ENCODE peak calls at places on chromosomes 11 and 22, in four cellular contexts. K, B, N and V are unnamed samples.

GRCh38 chr11:17683378-17684161 is 35.8 kb upstream of the MYOD1 start:
- DNase-seq in K (no peak), B (peak), N (no peak), V (peak)

GRCh38 chr11:117300773-117301172 is 9.6 kb downstream of the BACE1-AS start:
- DNase-seq in K (no peak), B (no peak), N (no peak), V (no peak)

GRCh38 chr11:26121466-26121865 is 210.5 kb upstream of the ANO3 start:
- DNase-seq in K (no peak), B (no peak), N (no peak), V (no peak)

GRCh38 chr22:28180804-28181203 is 261.7 kb upstream of the PITPNB start:
- DNase-seq in K (no peak), B (no peak), N (no peak), V (no peak)

GRCh38 chr11:117096140-117096972 is 1.9 kb downstream of the SIK3 start:
- DNase-seq in K (peak), B (no peak), N (peak), V (no peak)

GRCh38 chr22:23306438-23306921 is 126.2 kb downstream of the BCR start:
- DNase-seq in K (no peak), B (peak), N (no peak), V (no peak)

GRCh38 chr22:23531966-23532735 is 47.9 kb downstream of the IGLL1 start:
- DNase-seq in K (no peak), B (no peak), N (no peak), V (no peak)

GRCh38 chr22:29030618-29031235 is 30.9 kb downstream of the C22orf31 start:
- DNase-seq in K (no peak), B (peak), N (peak), V (peak)

GRCh38 chr22:39526736-39527171 is 5.8 kb downstream of the RPS19BP1 start:
- DNase-seq in K (no peak), B (no peak), N (no peak), V (no peak)

GRCh38 chr11:47333526-47333845 is 19.0 kb downstream of the MYBPC3 start:
- DNase-seq in K (no peak), B (no peak), N (no peak), V (no peak)

GRCh38 chr11:125694951-125695350 is 14.3 kb upstream of the ACRV1 start:
- DNase-seq in K (no peak), B (no peak), N (no peak), V (no peak)

GRCh38 chr11:46455816-46456215 is 64.2 kb upstream of the CHRM4 start:
- DNase-seq in K (no peak), B (no peak), N (no peak), V (no peak)

GRCh38 chr11:116300252-116300651 is 472.5 kb downstream of the BUD13 start:
- DNase-seq in K (no peak), B (no peak), N (no peak), V (no peak)

GRCh38 chr22:27215826-27216320 is 558.5 kb downstream of the MIAT start:
- DNase-seq in K (no peak), B (no peak), N (no peak), V (no peak)

GRCh38 chr11:86952933-86953637 is 2.1 kb downstream of the FZD4 start:
- DNase-seq in K (no peak), B (peak), N (no peak), V (no peak)

GRCh38 chr11:82719316-82719715 is 14.3 kb downstream of the FAM181B start:
- DNase-seq in K (no peak), B (no peak), N (no peak), V (no peak)

GRCh38 chr22:21054714-21055563 is 9.2 kb downstream of the LRRC74B start:
- DNase-seq in K (no peak), B (no peak), N (no peak), V (no peak)

GRCh38 chr11:73340164-73340563 is 32.1 kb downstream of the ARHGEF17 start:
- DNase-seq in K (no peak), B (no peak), N (no peak), V (no peak)

GRCh38 chr11:69209936-69210659 is 54.4 kb downstream of the SMIM38 start:
- DNase-seq in K (peak), B (no peak), N (peak), V (no peak)

GRCh38 chr22:21738081-21738480 is 2.5 kb upstream of the YPEL1 start:
- DNase-seq in K (no peak), B (no peak), N (no peak), V (no peak)

GRCh38 chr11:31827458-31828206 is 16.5 kb upstream of the PAX6 start:
- DNase-seq in K (no peak), B (peak), N (no peak), V (no peak)

GRCh38 chr11:102807921-102808320 is 10.0 kb upstream of the MMP1 start:
- DNase-seq in K (no peak), B (peak), N (peak), V (peak)

GRCh38 chr22:17929909-17930308 is 94.5 kb downstream of the MICAL3 start:
- DNase-seq in K (no peak), B (no peak), N (no peak), V (no peak)

GRCh38 chr22:37229805-37230672 is 14.0 kb downstream of the RAC2 start:
- DNase-seq in K (peak), B (peak), N (peak), V (no peak)

GRCh38 chr22:27111796-27112195 is 454.4 kb downstream of the MIAT start:
- DNase-seq in K (no peak), B (no peak), N (no peak), V (no peak)

GRCh38 chr11:27444801-27445215 is 27.8 kb downstream of the LGR4 start:
- DNase-seq in K (no peak), B (no peak), N (peak), V (no peak)

GRCh38 chr22:39297490-39298193 is 21.8 kb downstream of the RPL3 start:
- DNase-seq in K (no peak), B (no peak), N (no peak), V (no peak)

GRCh38 chr11:109203176-109203575 is 218.8 kb upstream of the C11orf87 start:
- DNase-seq in K (no peak), B (no peak), N (no peak), V (no peak)

GRCh38 chr11:6646040-6646439 is 9.6 kb downstream of the DCHS1 start:
- DNase-seq in K (no peak), B (peak), N (no peak), V (no peak)
- TF ChIP-seq BHLHE40 in K (peak), B (peak), N (peak), V (no peak)

GRCh38 chr11:61950035-61950547 is at the start of gene BEST1:
- DNase-seq in K (no peak), B (no peak), N (no peak), V (no peak)

GRCh38 chr11:61949169-61950034 is 749 bp upstream of the BEST1 start:
- DNase-seq in K (no peak), B (peak), N (peak), V (peak)

GRCh38 chr11:61948505-61948904 is 1.6 kb upstream of the BEST1 start:
- DNase-seq in K (no peak), B (no peak), N (no peak), V (no peak)

GRCh38 chr11:61946894-61947293 is 3.3 kb upstream of the BEST1 start:
- DNase-seq in K (no peak), B (no peak), N (no peak), V (no peak)

GRCh38 chr11:61947486-61948210 is 2.5 kb upstream of the BEST1 start:
- DNase-seq in K (no peak), B (peak), N (peak), V (peak)
- TF ChIP-seq USF2 in K (no peak), B (no peak), N (no peak), V (no peak)

DNA sequence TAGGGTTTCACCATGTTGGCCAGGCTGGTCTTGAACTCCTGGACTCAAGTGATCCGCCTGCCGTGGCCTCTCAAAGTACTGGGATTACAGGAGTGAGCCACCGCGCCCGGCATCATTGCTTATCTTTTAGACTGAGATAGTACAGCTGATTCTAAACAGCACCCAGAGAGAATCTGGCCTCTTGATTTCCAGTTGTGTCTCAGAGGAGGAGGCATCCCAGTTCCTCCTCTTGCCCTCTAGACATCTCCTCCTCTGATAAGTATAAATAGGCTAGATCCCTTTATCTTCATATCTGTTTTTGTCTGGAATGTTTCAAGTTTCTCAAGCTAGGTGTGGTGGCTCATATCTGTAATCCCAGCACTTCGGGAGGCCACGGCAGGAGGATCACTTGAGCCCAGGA is 7.0 kb downstream of the MARK2 start:
- DNase-seq in K (no peak), B (no peak), N (no peak), V (no peak)
- TF ChIP-seq ELK1 in K (no peak), B (no peak), N (no peak), V (no peak)

GRCh38 chr11:5443835-5444393 is 2.6 kb upstream of the OR51I1 start:
- DNase-seq in K (no peak), B (no peak), N (no peak), V (no peak)

DNA sequence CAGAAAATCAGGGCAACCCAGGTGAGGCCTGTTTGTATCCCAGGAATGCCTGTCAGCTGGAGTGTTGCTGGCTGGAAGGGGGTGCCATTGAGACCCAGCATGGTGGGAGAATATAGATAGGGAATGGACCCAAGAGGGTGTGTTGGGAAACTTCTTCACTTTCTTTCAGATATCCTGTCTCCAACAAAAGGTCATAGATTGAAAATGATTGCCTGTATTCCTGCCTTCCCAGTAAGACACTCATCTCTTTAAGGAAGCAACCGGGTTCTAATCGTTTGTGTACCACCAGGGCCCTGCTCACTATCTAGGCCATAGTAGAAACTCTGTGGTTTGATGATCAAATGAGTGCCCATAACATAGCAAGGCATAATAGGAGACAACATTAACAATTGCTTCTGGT is at the start of gene OR51I1:
- DNase-seq in K (no peak), B (no peak), N (no peak), V (no peak)
- TF ChIP-seq BHLHE40 in K (no peak), B (no peak), N (no peak), V (no peak)

GRCh38 chr22:49616356-49617231 is 211.1 kb downstream of the BRD1 start:
- DNase-seq in K (no peak), B (no peak), N (no peak), V (no peak)

GRCh38 chr22:49613871-49614270 is 213.8 kb downstream of the BRD1 start:
- DNase-seq in K (no peak), B (no peak), N (no peak), V (no peak)

GRCh38 chr22:49617264-49617663 is 210.4 kb downstream of the BRD1 start:
- DNase-seq in K (no peak), B (no peak), N (no peak), V (no peak)

GRCh38 chr22:49613108-49613507 is 214.6 kb downstream of the BRD1 start:
- DNase-seq in K (no peak), B (no peak), N (no peak), V (no peak)

DNA sequence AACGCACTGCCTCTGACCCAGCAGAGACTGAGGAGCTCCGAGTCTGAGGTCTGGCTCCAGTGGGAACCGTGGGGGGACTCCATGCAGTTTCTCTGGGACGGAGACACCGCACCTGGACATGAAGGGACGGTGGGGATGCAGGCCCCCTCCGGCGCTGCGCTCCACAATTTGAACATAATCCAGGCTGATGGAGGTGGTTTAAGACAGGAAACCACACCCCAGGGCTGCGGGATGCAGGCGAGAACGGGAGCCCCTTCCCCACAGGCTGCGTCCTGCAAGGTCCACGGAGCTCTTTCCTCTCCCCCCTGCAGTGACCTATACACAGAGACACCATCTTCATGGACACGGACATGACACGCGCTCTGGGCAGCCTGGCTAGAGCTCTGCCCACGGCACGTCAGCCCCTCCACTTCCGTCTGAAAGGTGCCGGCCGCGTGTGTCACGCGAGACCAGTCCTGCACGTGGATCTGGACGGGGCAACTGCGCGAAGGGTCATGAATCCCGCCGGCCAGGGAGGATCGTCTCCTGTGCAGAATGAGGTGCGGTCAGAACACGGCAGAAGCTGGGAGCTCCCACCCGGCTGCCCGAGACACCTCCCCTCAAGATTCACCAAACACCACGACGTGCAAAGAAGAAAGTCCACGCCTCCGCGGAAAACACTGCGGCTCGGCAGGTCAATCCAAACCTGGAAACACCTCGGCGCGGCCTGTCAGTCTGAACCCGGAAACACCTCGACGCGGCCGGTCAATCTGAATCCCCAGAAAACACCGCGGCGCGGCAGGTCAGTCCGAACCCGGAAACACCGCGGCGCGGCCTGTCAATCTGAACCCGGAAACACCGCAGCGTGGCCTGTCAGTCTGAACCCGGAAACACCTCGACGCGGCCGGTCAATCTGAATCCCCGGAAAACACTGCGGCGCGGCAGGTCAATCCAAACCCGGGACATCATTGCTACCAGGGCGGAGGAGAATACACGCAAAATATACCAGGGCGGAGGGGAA is 212.4 kb downstream of the BRD1 start:
- DNase-seq in K (no peak), B (no peak), N (no peak), V (no peak)
- TF ChIP-seq USF2 in K (no peak), B (no peak), N (no peak), V (no peak)

GRCh38 chr11:11533057-11533456 is 88.7 kb downstream of the GALNT18 start:
- DNase-seq in K (no peak), B (no peak), N (no peak), V (no peak)

GRCh38 chr11:11535611-11536010 is 86.2 kb downstream of the GALNT18 start:
- DNase-seq in K (no peak), B (no peak), N (no peak), V (no peak)

GRCh38 chr11:11533751-11534150 is 88.1 kb downstream of the GALNT18 start:
- DNase-seq in K (no peak), B (no peak), N (no peak), V (no peak)

GRCh38 chr11:11536650-11537049 is 85.2 kb downstream of the GALNT18 start:
- DNase-seq in K (no peak), B (no peak), N (no peak), V (no peak)

GRCh38 chr11:11534981-11535380 is 86.8 kb downstream of the GALNT18 start:
- DNase-seq in K (no peak), B (peak), N (no peak), V (no peak)
- TF ChIP-seq ELK1 in K (no peak), B (no peak), N (no peak), V (no peak)